ENCODE peak calls at places on chromosomes 13 and 19, in ten cellular contexts. Z is brain microvascular endothelial cell, Q is upper lobe of left lung, H is heart right ventricle, L is tibial artery, R is right lobe of liver, N is pancreas, J is bronchial epithelial cell, M is mammary epithelial cell, U is prostate gland. X is an unnamed sample. For H3K36me3, the result is how much of the 10 kb centered on the place peaks cover.

GRCh38 chr13:35475960-35476943 is at the start of gene MAB21L1:
- DNase-seq in J (no peak), N (no peak), L (peak), Z (peak), R (no peak), H (no peak), U (peak), M (peak), Q (no peak), X (no peak)

GRCh38 chr19:52248256-52248655 is 21.1 kb upstream of the ZNF766 start:
- DNase-seq in U (peak), Z (peak), N (no peak), L (peak), J (no peak), Q (peak), M (peak), R (peak), H (peak), X (no peak)

GRCh38 chr13:81020010-81020409 is 679.1 kb upstream of the SPRY2 start:
- DNase-seq in M (no peak), U (no peak), J (no peak), L (no peak), H (no peak), Z (no peak), Q (no peak), R (no peak), N (no peak), X (no peak)

GRCh38 chr13:59823495-59823894 is 340.2 kb downstream of the DIAPH3 start:
- DNase-seq in U (no peak), Z (peak), L (no peak), H (no peak), R (no peak), Q (no peak), J (peak), M (peak), N (no peak), X (no peak)

GRCh38 chr13:98393873-98394272 is 183.0 kb downstream of the STK24 start:
- DNase-seq in H (no peak), R (no peak), M (no peak), N (no peak), L (no peak), J (no peak), U (no peak), Z (no peak), Q (no peak), X (peak)

GRCh38 chr13:26707122-26708006 is 53.2 kb downstream of the GPR12 start:
- DNase-seq in N (no peak), M (peak), Z (peak), Q (no peak), L (no peak), R (no peak), J (peak), U (no peak), H (peak), X (no peak)

GRCh38 chr13:76769238-76769859 is 116.9 kb downstream of the KCTD12 start:
- DNase-seq in M (no peak), Z (no peak), N (no peak), L (no peak), Q (no peak), J (no peak), H (no peak), R (no peak), U (no peak), X (no peak)

GRCh38 chr19:7562646-7563393 is 27.3 kb downstream of the PNPLA6 start:
- DNase-seq in L (no peak), Q (no peak), H (no peak), Z (no peak), N (no peak), J (no peak), M (no peak), R (no peak), U (no peak), X (no peak)

GRCh38 chr13:109764474-109765292 is 21.7 kb downstream of the IRS2 start:
- DNase-seq in Q (no peak), R (no peak), L (no peak), M (peak), N (no peak), Z (no peak), U (no peak), J (peak), H (no peak), X (no peak)

GRCh38 chr19:15934332-15935078 is at the start of gene CYP4F11:
- DNase-seq in R (peak), M (peak), Q (no peak), L (peak), U (peak), Z (no peak), N (peak), H (peak), J (peak), X (no peak)

GRCh38 chr13:18232994-18233782 is 948.4 kb downstream of the TUBA3C start:
- DNase-seq in R (no peak), N (no peak), J (no peak), U (no peak), M (no peak), Q (no peak), H (no peak), Z (no peak), L (no peak), X (no peak)

GRCh38 chr19:49017041-49017665 is at the start of gene LHB:
- DNase-seq in Q (no peak), N (no peak), J (no peak), U (no peak), Z (no peak), H (no peak), L (no peak), R (no peak), M (no peak), X (no peak)

GRCh38 chr19:49020931-49021895 is 2.9 kb downstream of the CGB3 start:
- DNase-seq in Z (peak), Q (no peak), L (no peak), U (no peak), J (no peak), H (no peak), R (no peak), M (peak), N (no peak), X (no peak)

GRCh38 chr19:49017666-49018351 is 918 bp upstream of the LHB start:
- DNase-seq in R (peak), L (peak), M (no peak), Z (peak), N (peak), U (no peak), J (no peak), H (peak), Q (peak), X (no peak)

GRCh38 chr19:49020342-49020741 is 3.5 kb upstream of the LHB start:
- DNase-seq in R (no peak), H (no peak), Q (no peak), N (peak), L (no peak), J (no peak), U (no peak), M (no peak), Z (no peak), X (no peak)

DNA sequence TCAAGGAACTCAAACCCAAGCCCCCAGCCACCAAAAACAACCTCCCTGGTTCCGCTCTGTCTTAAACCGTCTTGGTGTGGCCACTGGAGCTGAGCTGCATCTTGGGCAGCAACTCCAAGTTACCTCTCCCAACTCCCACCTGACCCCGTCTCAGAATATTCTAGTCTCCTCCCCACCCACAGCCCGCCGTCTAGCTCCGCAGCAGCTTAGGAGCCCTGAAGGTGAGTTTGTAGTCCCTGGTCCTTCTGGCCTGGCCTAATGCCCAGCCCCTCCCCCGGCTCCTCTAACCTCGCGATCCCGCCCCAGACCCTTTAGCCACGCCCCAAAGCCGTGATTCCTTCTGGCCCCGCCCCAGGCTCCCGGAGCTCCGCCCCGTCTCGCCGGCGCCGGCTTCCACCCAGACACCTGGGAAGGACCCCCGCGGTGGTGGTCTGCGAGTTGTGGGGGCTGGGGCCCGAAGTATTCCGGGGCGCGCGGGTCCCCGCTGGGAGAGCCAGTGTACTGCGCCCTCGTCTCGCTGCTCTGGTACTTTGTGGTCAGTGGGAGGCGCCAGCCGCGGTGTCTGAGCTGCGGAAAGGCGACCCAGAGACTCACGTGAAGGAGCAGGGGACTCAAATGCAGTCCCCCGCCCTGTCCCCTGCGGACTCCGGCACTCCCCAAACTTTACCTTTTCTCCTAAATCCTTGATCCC is 2.5 kb upstream of the LHB start:
- DNase-seq in N (peak), Q (peak), J (no peak), R (peak), L (no peak), M (peak), Z (peak), H (peak), U (peak), X (no peak)
- TF ChIP-seq CTCF in N (no peak), Q (peak), J (peak), R (no peak), L (no peak), M (no peak), Z (peak), H (no peak), U (no peak), X (no peak)

GRCh38 chr19:47679922-47680857 is 33.0 kb upstream of the EHD2 start:
- DNase-seq in H (no peak), M (no peak), J (no peak), Z (no peak), Q (no peak), U (no peak), R (no peak), N (no peak), L (no peak), X (no peak)

GRCh38 chr19:47679251-47679900 is 33.8 kb upstream of the EHD2 start:
- DNase-seq in Q (no peak), J (no peak), M (no peak), H (no peak), Z (no peak), L (no peak), R (no peak), U (no peak), N (no peak), X (no peak)

GRCh38 chr19:47681936-47682335 is 31.3 kb upstream of the EHD2 start:
- DNase-seq in J (no peak), N (no peak), L (no peak), H (no peak), Z (no peak), U (no peak), M (no peak), R (no peak), Q (no peak), X (no peak)

GRCh38 chr19:47681388-47681787 is 31.8 kb upstream of the EHD2 start:
- DNase-seq in Q (no peak), L (no peak), N (no peak), R (no peak), H (no peak), J (no peak), Z (no peak), U (no peak), M (no peak), X (no peak)

GRCh38 chr19:47680858-47681332 is 32.3 kb upstream of the EHD2 start:
- DNase-seq in J (no peak), L (no peak), R (no peak), Q (no peak), Z (no peak), U (no peak), H (no peak), M (no peak), N (peak), X (no peak)
- H3K36me3 ChIP-seq in J (under half), L (under half), R (under half), Q (under half), Z (under half), U (under half), H (half or more), M (under half), N (under half), X (under half)

DNA sequence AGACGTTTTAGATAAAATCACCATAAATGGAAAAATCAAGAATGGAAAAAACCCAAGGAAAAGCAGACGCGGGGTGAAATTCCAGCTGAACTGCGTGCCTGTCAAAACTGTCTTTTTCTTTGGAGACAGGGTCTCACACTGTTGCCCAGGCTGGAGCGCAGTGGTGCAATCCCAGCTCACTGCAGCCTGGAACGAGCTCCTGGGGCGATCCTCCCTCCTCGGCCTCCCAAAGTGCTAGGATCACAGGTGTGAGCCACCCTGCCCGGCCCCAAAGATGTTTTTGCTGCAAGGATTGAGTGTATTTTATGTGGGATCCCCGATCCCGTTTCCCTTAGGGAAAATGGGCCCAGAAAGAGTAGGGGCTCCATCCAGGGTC is 875 bp upstream of the PEAK3 start:
- DNase-seq in M (no peak), H (no peak), N (no peak), R (no peak), J (no peak), U (no peak), L (no peak), Q (no peak), Z (no peak), X (no peak)
- H3K4me3 ChIP-seq in M (no peak), H (peak), N (no peak), R (no peak), J (no peak), U (no peak), L (no peak), Q (peak), Z (no peak), X (peak)

DNA sequence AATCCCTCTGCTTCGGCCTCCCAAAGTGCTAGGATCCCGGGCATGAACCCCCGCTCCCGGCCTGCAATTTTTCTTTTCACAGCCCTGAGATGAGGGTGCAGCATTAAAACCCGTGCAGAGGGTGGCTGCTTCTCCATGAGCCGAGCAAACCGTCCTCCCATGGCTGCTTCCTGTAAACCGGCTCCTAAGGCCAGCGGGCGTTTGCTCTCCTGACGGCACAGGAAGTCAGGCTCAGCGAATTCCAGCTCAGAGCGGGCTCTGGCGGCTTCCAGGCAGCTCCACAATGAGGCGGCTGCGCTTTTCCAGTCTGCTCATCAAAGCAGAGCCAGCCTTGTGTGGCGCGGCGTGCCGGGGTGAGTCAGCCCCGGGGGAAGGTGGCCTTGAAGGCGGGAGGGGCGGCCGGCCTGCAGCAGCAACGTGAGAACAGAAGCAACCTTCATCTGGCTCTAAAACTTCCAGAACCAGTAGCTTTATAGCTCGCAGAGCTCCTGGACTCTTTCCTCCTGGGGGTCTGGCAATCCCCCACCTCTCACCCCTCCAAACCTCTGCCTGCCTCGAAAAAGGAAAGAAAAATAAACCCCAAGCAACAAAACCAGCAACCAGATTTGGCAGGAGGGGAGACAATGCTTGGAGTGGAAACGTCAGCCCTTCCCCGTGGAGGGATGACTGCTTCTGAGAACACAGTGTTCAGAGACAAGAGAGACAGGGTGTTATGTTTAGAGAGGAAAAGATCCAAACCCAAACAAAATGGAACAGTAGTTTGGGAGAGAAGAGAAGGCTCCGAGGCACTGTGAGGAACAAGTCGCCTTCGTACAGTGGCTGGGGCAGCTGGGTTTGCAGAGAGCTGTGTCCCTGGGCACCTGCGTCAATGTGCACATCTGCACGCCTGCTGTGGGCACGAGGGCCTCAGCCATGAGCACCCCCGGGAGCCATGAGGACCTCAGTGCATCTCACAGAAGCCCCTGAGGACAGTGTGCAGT is 67.8 kb downstream of the GADD45B start:
- DNase-seq in H (peak), U (peak), Z (peak), R (peak), Q (peak), N (peak), J (peak), M (peak), L (peak), X (peak)
- TF ChIP-seq CTCF in H (no peak), U (peak), Z (peak), R (peak), Q (peak), N (no peak), J (peak), M (peak), L (peak), X (peak)

GRCh38 chr19:34961775-34962174 is 2.3 kb downstream of the ZNF792 start:
- DNase-seq in Z (no peak), L (no peak), R (no peak), N (peak), H (no peak), J (no peak), U (no peak), Q (no peak), M (no peak), X (no peak)
- H3K36me3 ChIP-seq in Z (under half), L (under half), R (under half), N (under half), H (under half), J (under half), U (under half), Q (under half), M (under half), X (under half)

DNA sequence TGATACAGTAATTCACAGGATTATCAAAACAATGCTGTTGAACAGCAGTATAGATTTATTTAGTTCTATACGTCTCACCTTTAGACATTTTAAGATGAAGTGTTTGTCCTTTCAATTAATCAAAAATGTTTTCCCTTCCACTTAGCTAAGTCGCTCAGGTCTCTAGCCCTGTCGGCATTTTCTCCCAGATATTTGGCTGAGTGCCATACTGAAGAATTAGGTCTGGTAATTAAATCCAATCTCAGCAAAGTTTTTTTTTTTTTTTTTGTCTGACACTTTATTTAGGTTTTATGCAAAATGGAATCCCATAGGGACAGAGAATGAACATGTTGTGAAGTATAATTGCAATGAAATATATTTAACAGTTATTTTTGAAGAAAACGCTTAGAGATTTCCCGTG is 44.1 kb downstream of the RFC3 start:
- DNase-seq in U (no peak), N (no peak), Z (no peak), Q (no peak), H (no peak), M (no peak), L (no peak), R (no peak), J (no peak), X (no peak)
- H3K4me3 ChIP-seq in U (no peak), N (no peak), Z (no peak), Q (no peak), H (no peak), M (no peak), L (no peak), R (no peak), J (no peak), X (no peak)

GRCh38 chr13:97107815-97108534 is 113.7 kb upstream of the OXGR1 start:
- DNase-seq in R (no peak), L (no peak), U (no peak), Q (no peak), H (no peak), J (no peak), M (no peak), N (no peak), Z (peak), X (no peak)
- TF ChIP-seq CTCF in R (no peak), L (no peak), U (no peak), Q (no peak), H (no peak), J (no peak), M (no peak), N (no peak), Z (no peak), X (no peak)

DNA sequence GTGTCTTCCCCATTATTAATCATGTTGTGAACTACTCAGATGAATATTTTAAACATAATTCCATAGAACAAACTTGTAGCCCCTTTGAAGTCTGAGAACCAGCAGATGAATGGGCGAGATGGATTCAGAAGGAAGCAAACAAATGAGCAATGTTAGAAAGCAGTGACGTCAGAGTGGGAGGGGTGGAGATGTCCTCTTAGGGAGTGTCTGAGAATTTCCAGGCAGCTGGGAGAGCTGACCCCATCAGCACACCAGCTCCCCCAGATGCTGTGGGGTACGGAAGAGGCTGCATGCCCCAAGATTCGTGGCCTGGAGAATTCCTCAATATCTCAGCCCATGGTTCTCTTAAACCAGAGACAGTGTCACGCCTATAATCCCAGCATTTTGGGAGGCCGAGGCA is 68.6 kb downstream of the DPF1 start:
- DNase-seq in Z (peak), Q (no peak), M (peak), R (no peak), J (peak), L (no peak), H (no peak), N (no peak), U (no peak), X (no peak)
- H3K36me3 ChIP-seq in Z (under half), Q (under half), M (under half), R (under half), J (under half), L (under half), H (under half), N (under half), U (under half), X (under half)

GRCh38 chr19:41861846-41862245 is 1.8 kb downstream of the RPS19 start:
- DNase-seq in U (no peak), Z (no peak), N (no peak), L (no peak), R (no peak), H (no peak), M (no peak), Q (no peak), J (no peak), X (no peak)

GRCh38 chr19:41863209-41863931 is 3.3 kb downstream of the RPS19 start:
- DNase-seq in N (no peak), M (no peak), R (no peak), J (no peak), Q (no peak), H (no peak), U (no peak), Z (no peak), L (no peak), X (no peak)

GRCh38 chr19:41861098-41861768 is 1.2 kb downstream of the RPS19 start:
- DNase-seq in U (no peak), R (no peak), Z (no peak), N (no peak), Q (no peak), M (no peak), J (no peak), H (no peak), L (no peak), X (no peak)

GRCh38 chr19:41864374-41864773 is 4.3 kb downstream of the RPS19 start:
- DNase-seq in L (no peak), H (no peak), N (no peak), Q (no peak), M (no peak), Z (no peak), U (no peak), R (no peak), J (no peak), X (no peak)

GRCh38 chr19:41862445-41862986 is 2.5 kb downstream of the RPS19 start:
- DNase-seq in U (no peak), Z (no peak), N (no peak), L (no peak), R (no peak), J (no peak), M (no peak), H (no peak), Q (no peak), X (no peak)
- H3K4me3 ChIP-seq in U (no peak), Z (peak), N (no peak), L (no peak), R (no peak), J (no peak), M (no peak), H (peak), Q (no peak), X (no peak)

GRCh38 chr19:29923653-29924052 is 18.4 kb upstream of the URI1 start:
- DNase-seq in R (no peak), Q (no peak), U (no peak), Z (no peak), M (no peak), H (no peak), J (no peak), N (no peak), L (no peak), X (no peak)
- TF ChIP-seq CTCF in R (no peak), Q (no peak), U (no peak), Z (no peak), M (no peak), H (no peak), J (no peak), N (no peak), L (no peak), X (no peak)